ENCODE peak calls at places on chromosomes 16 and 17, in six cellular contexts. One of them, this sample, is unnamed.

GRCh38 chr16:85829751-85830445 is 30.4 kb downstream of the COX4I1 start:
- DNase-seq in NCI-H1105 treated with DMSO at 0.1 percent for 48 hours: no peak
- DNase-seq in HepG2: no peak
- DNase-seq in CD8-positive, alpha-beta memory T cell: no peak
- DNase-seq in cerebellum: no peak
- DNase-seq in tibial nerve: peak
- DNase-seq in this sample: no peak

GRCh38 chr16:30948956-30949654 is at the start of gene ORAI3:
- DNase-seq in NCI-H1105 treated with DMSO at 0.1 percent for 48 hours: peak
- DNase-seq in HepG2: no peak
- DNase-seq in CD8-positive, alpha-beta memory T cell: peak
- DNase-seq in cerebellum: peak
- DNase-seq in tibial nerve: peak
- DNase-seq in this sample: no peak

GRCh38 chr16:4529085-4530060 is 9.2 kb downstream of the CDIP1 start:
- DNase-seq in NCI-H1105 treated with DMSO at 0.1 percent for 48 hours: no peak
- DNase-seq in HepG2: no peak
- DNase-seq in CD8-positive, alpha-beta memory T cell: no peak
- DNase-seq in cerebellum: no peak
- DNase-seq in tibial nerve: no peak
- DNase-seq in this sample: no peak

GRCh38 chr16:70252355-70252988 is 732 bp upstream of the EXOSC6 start:
- DNase-seq in NCI-H1105 treated with DMSO at 0.1 percent for 48 hours: no peak
- DNase-seq in HepG2: no peak
- DNase-seq in CD8-positive, alpha-beta memory T cell: no peak
- DNase-seq in cerebellum: no peak
- DNase-seq in tibial nerve: no peak
- DNase-seq in this sample: no peak

GRCh38 chr17:76501827-76502307 is 644 bp upstream of the RHBDF2 start:
- DNase-seq in NCI-H1105 treated with DMSO at 0.1 percent for 48 hours: no peak
- DNase-seq in HepG2: no peak
- DNase-seq in CD8-positive, alpha-beta memory T cell: no peak
- DNase-seq in cerebellum: no peak
- DNase-seq in tibial nerve: no peak
- DNase-seq in this sample: no peak

GRCh38 chr16:19980866-19981265 is 92.8 kb downstream of the GPR139 start:
- DNase-seq in NCI-H1105 treated with DMSO at 0.1 percent for 48 hours: no peak
- DNase-seq in HepG2: peak
- DNase-seq in CD8-positive, alpha-beta memory T cell: no peak
- DNase-seq in cerebellum: no peak
- DNase-seq in tibial nerve: no peak
- DNase-seq in this sample: no peak

GRCh38 chr17:68421486-68421885 is 35.8 kb downstream of the WIPI1 start:
- DNase-seq in NCI-H1105 treated with DMSO at 0.1 percent for 48 hours: no peak
- DNase-seq in HepG2: no peak
- DNase-seq in CD8-positive, alpha-beta memory T cell: no peak
- DNase-seq in cerebellum: no peak
- DNase-seq in tibial nerve: no peak
- DNase-seq in this sample: no peak

GRCh38 chr17:57869599-57870282 is 19.9 kb upstream of the MRPS23 start:
- DNase-seq in NCI-H1105 treated with DMSO at 0.1 percent for 48 hours: no peak
- DNase-seq in HepG2: no peak
- DNase-seq in CD8-positive, alpha-beta memory T cell: no peak
- DNase-seq in cerebellum: no peak
- DNase-seq in tibial nerve: no peak
- DNase-seq in this sample: no peak

GRCh38 chr16:10862432-10862831 is 14.6 kb upstream of the CIITA start:
- DNase-seq in NCI-H1105 treated with DMSO at 0.1 percent for 48 hours: no peak
- DNase-seq in HepG2: no peak
- DNase-seq in CD8-positive, alpha-beta memory T cell: no peak
- DNase-seq in cerebellum: no peak
- DNase-seq in tibial nerve: peak
- DNase-seq in this sample: no peak

GRCh38 chr17:48468299-48468698 is 38.3 kb upstream of the SKAP1 start:
- DNase-seq in NCI-H1105 treated with DMSO at 0.1 percent for 48 hours: no peak
- DNase-seq in HepG2: no peak
- DNase-seq in CD8-positive, alpha-beta memory T cell: no peak
- DNase-seq in cerebellum: no peak
- DNase-seq in tibial nerve: no peak
- DNase-seq in this sample: no peak

GRCh38 chr16:65024649-65025243 is 97.1 kb downstream of the CDH11 start:
- DNase-seq in NCI-H1105 treated with DMSO at 0.1 percent for 48 hours: no peak
- DNase-seq in HepG2: no peak
- DNase-seq in CD8-positive, alpha-beta memory T cell: no peak
- DNase-seq in cerebellum: no peak
- DNase-seq in tibial nerve: no peak
- DNase-seq in this sample: no peak

GRCh38 chr16:53056528-53056881 is 1.7 kb downstream of the CHD9 start:
- DNase-seq in NCI-H1105 treated with DMSO at 0.1 percent for 48 hours: no peak
- DNase-seq in HepG2: peak
- DNase-seq in CD8-positive, alpha-beta memory T cell: no peak
- DNase-seq in cerebellum: no peak
- DNase-seq in tibial nerve: no peak
- DNase-seq in this sample: no peak

GRCh38 chr17:7296189-7296861 is 1.9 kb upstream of the YBX2 start:
- DNase-seq in NCI-H1105 treated with DMSO at 0.1 percent for 48 hours: peak
- DNase-seq in HepG2: peak
- DNase-seq in CD8-positive, alpha-beta memory T cell: peak
- DNase-seq in cerebellum: peak
- DNase-seq in tibial nerve: peak
- DNase-seq in this sample: peak

GRCh38 chr17:1399366-1399678 is 700 bp downstream of the YWHAE start:
- DNase-seq in NCI-H1105 treated with DMSO at 0.1 percent for 48 hours: no peak
- DNase-seq in HepG2: no peak
- DNase-seq in CD8-positive, alpha-beta memory T cell: peak
- DNase-seq in cerebellum: no peak
- DNase-seq in tibial nerve: no peak
- DNase-seq in this sample: no peak

GRCh38 chr17:51853857-51854256 is 304.7 kb downstream of the CA10 start:
- DNase-seq in NCI-H1105 treated with DMSO at 0.1 percent for 48 hours: no peak
- DNase-seq in HepG2: no peak
- DNase-seq in CD8-positive, alpha-beta memory T cell: no peak
- DNase-seq in cerebellum: no peak
- DNase-seq in tibial nerve: no peak
- DNase-seq in this sample: peak

GRCh38 chr17:17694229-17695081 is 13.2 kb downstream of the RAI1 start:
- DNase-seq in NCI-H1105 treated with DMSO at 0.1 percent for 48 hours: peak
- DNase-seq in HepG2: peak
- DNase-seq in CD8-positive, alpha-beta memory T cell: peak
- DNase-seq in cerebellum: peak
- DNase-seq in tibial nerve: peak
- DNase-seq in this sample: peak

GRCh38 chr17:43601280-43602050 is 55.3 kb upstream of the ETV4 start:
- DNase-seq in NCI-H1105 treated with DMSO at 0.1 percent for 48 hours: no peak
- DNase-seq in HepG2: no peak
- DNase-seq in CD8-positive, alpha-beta memory T cell: no peak
- DNase-seq in cerebellum: no peak
- DNase-seq in tibial nerve: no peak
- DNase-seq in this sample: no peak

GRCh38 chr16:27174798-27175197 is 28.5 kb upstream of the KDM8 start:
- DNase-seq in NCI-H1105 treated with DMSO at 0.1 percent for 48 hours: no peak
- DNase-seq in HepG2: no peak
- DNase-seq in CD8-positive, alpha-beta memory T cell: no peak
- DNase-seq in cerebellum: no peak
- DNase-seq in tibial nerve: no peak
- DNase-seq in this sample: no peak

GRCh38 chr17:17523001-17523713 is 27.0 kb upstream of the RASD1 start:
- DNase-seq in NCI-H1105 treated with DMSO at 0.1 percent for 48 hours: peak
- DNase-seq in HepG2: no peak
- DNase-seq in CD8-positive, alpha-beta memory T cell: no peak
- DNase-seq in cerebellum: no peak
- DNase-seq in tibial nerve: no peak
- DNase-seq in this sample: peak

GRCh38 chr17:79986441-79987186 is 49.1 kb downstream of the TBC1D16 start:
- DNase-seq in NCI-H1105 treated with DMSO at 0.1 percent for 48 hours: no peak
- DNase-seq in HepG2: peak
- DNase-seq in CD8-positive, alpha-beta memory T cell: no peak
- DNase-seq in cerebellum: no peak
- DNase-seq in tibial nerve: no peak
- DNase-seq in this sample: no peak

GRCh38 chr16:29007865-29008593 is 23.2 kb downstream of the LAT start:
- DNase-seq in NCI-H1105 treated with DMSO at 0.1 percent for 48 hours: no peak
- DNase-seq in HepG2: no peak
- DNase-seq in CD8-positive, alpha-beta memory T cell: no peak
- DNase-seq in cerebellum: no peak
- DNase-seq in tibial nerve: no peak
- DNase-seq in this sample: no peak

GRCh38 chr17:29241015-29241963 is 5.4 kb upstream of the CRYBA1 start:
- DNase-seq in NCI-H1105 treated with DMSO at 0.1 percent for 48 hours: no peak
- DNase-seq in HepG2: peak
- DNase-seq in CD8-positive, alpha-beta memory T cell: no peak
- DNase-seq in cerebellum: no peak
- DNase-seq in tibial nerve: no peak
- DNase-seq in this sample: no peak

This sample was measured in NCI-H1092.